ENCODE peak calls at places on chromosomes 1 and 21, in four cellular contexts. One of them, this sample, is unnamed.

GRCh38 chr21:42306366-42307035 is 8.7 kb downstream of the TFF3 start:
- DNase-seq in GM12878: no peak
- DNase-seq in K562: no peak
- DNase-seq in HepG2: no peak
- DNase-seq in this sample: no peak

GRCh38 chr1:31784356-31785019 is 20.3 kb upstream of the ADGRB2 start:
- DNase-seq in K562: no peak
- DNase-seq in HepG2: no peak
- DNase-seq in GM12878: no peak
- DNase-seq in this sample: no peak

GRCh38 chr1:17648457-17649145 is 106.5 kb upstream of the ACTL8 start:
- DNase-seq in K562: no peak
- DNase-seq in GM12878: no peak
- DNase-seq in HepG2: no peak
- DNase-seq in this sample: no peak

GRCh38 chr1:85229574-85230097 is 28.8 kb upstream of the SYDE2 start:
- DNase-seq in GM12878: no peak
- DNase-seq in K562: no peak
- DNase-seq in HepG2: peak
- DNase-seq in this sample: no peak

GRCh38 chr21:25895565-25896205 is 160.9 kb downstream of the GABPA start:
- DNase-seq in K562: peak
- DNase-seq in HepG2: no peak
- DNase-seq in GM12878: no peak
- DNase-seq in this sample: no peak

GRCh38 chr1:154941332-154941995 is 4.9 kb upstream of the PMVK start:
- DNase-seq in HepG2: peak
- DNase-seq in K562: peak
- DNase-seq in GM12878: no peak
- DNase-seq in this sample: no peak

GRCh38 chr1:27299385-27300252 is 22.3 kb upstream of the TMEM222 start:
- DNase-seq in GM12878: no peak
- DNase-seq in HepG2: peak
- DNase-seq in K562: no peak
- DNase-seq in this sample: no peak

GRCh38 chr1:87927391-87928073 is 598.9 kb downstream of the LMO4 start:
- DNase-seq in HepG2: no peak
- DNase-seq in GM12878: no peak
- DNase-seq in K562: no peak
- DNase-seq in this sample: no peak

GRCh38 chr1:229024528-229025119 is 246.3 kb upstream of the RAB4A start:
- DNase-seq in GM12878: no peak
- DNase-seq in K562: peak
- DNase-seq in HepG2: peak
- DNase-seq in this sample: no peak

GRCh38 chr1:193766329-193766728 is 579.9 kb upstream of the B3GALT2 start:
- DNase-seq in GM12878: no peak
- DNase-seq in HepG2: no peak
- DNase-seq in K562: no peak
- DNase-seq in this sample: no peak

GRCh38 chr1:21289700-21290545 is at the start of gene ECE1:
- DNase-seq in GM12878: no peak
- DNase-seq in K562: peak
- DNase-seq in HepG2: no peak
- DNase-seq in this sample: peak

GRCh38 chr1:12173631-12174121 is 6.9 kb downstream of the TNFRSF1B start:
- DNase-seq in K562: peak
- DNase-seq in GM12878: no peak
- DNase-seq in HepG2: no peak
- DNase-seq in this sample: no peak

GRCh38 chr1:64891440-64891815 is 74.9 kb downstream of the JAK1 start:
- DNase-seq in K562: no peak
- DNase-seq in HepG2: no peak
- DNase-seq in GM12878: no peak
- DNase-seq in this sample: no peak
- TF ChIP-seq ATF3 in K562: no peak
- TF ChIP-seq ATF3 in HepG2: no peak
- TF ChIP-seq ATF3 in GM12878: no peak
- TF ChIP-seq ATF3 in this sample: no peak

DNA sequence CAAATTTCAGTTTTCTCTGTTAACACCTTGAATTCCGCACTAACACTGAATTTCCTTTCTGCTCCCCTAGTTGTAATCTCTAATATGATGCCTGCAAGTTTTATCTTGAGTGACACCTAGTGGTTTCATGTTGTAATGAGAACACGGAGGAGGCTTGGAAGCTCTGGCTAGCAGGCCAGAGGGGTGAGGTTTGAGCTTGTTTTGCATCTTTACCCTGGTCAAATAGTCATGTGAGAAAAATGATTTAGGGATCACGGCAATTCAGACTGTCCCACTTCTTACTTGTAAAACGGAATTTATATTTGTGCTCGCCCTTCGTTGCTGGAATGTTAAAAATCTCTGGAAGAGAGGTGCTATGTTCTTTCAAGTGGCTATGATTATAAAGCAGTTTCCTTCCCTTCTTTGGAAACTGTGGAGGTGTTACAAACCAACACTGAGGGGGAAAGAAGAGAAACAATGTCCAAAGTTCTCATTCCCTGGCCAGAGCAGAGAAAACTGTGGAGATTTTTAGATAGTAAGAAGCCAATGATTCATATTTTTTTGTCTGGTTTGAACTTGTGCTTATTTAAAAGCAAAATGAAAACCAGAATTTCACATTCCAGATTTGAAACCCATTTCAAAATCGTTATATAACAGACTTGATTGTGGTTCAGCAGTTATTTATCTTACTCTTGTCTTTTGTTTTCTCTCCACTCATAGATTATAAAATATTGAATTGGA is 5.3 kb upstream of the MROH9 start:
- DNase-seq in K562: peak
- DNase-seq in HepG2: peak
- DNase-seq in GM12878: peak
- DNase-seq in this sample: no peak
- TF ChIP-seq CBX5 in K562: no peak
- TF ChIP-seq CBX5 in HepG2: no peak
- TF ChIP-seq CBX5 in GM12878: no peak
- TF ChIP-seq CBX5 in this sample: no peak

GRCh38 chr1:47190807-47191206 is 971 bp upstream of the PDZK1IP1 start:
- DNase-seq in HepG2: no peak
- DNase-seq in K562: no peak
- DNase-seq in GM12878: no peak
- DNase-seq in this sample: no peak

GRCh38 chr1:47191940-47192457 is 2.2 kb upstream of the PDZK1IP1 start:
- DNase-seq in K562: no peak
- DNase-seq in GM12878: no peak
- DNase-seq in HepG2: no peak
- DNase-seq in this sample: peak

GRCh38 chr1:47188901-47189785 is 693 bp downstream of the PDZK1IP1 start:
- DNase-seq in HepG2: no peak
- DNase-seq in K562: no peak
- DNase-seq in GM12878: no peak
- DNase-seq in this sample: peak

GRCh38 chr1:47187926-47188250 is 1.9 kb downstream of the PDZK1IP1 start:
- DNase-seq in GM12878: no peak
- DNase-seq in K562: no peak
- DNase-seq in HepG2: no peak
- DNase-seq in this sample: no peak

DNA sequence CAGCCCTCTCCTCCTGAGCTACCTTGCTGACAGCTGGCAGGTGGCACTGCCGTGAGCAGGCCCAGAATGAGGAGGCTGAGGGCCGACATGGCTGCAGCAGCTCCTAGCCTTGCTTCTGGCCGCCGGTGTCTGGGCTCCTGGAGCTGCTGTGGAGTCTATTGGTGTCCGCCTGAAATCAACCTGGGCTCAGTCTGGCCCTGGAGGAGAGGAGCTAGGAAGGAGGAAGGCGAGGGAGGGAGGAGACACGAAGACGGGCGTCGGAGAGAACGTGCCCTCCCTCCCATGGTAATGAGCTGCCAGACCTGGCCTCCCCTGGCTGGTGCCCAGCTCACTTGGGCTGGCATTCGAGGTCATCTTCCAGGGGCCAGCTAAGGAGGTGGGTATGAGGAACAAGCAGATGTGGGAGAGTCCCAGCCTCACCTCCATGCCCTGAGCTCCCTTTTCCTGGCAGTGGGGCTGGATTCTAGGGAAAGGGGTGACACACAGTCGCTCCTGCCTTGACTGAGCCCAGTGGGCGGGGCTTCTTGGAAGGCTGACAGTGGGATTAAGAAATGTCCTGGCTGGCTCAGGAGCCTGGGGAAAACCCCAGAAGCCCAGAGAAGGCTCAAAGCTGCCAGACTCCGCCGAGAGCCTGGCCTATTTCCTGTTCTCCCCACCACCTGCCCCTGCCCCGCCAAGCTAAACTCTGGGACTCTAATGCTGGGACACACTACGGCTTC is at the start of gene PDZK1IP1:
- DNase-seq in K562: peak
- DNase-seq in HepG2: no peak
- DNase-seq in GM12878: no peak
- DNase-seq in this sample: no peak
- TF ChIP-seq ATF3 in K562: no peak
- TF ChIP-seq ATF3 in HepG2: no peak
- TF ChIP-seq ATF3 in GM12878: no peak
- TF ChIP-seq ATF3 in this sample: no peak

GRCh38 chr1:156993426-156994147 is 52.0 kb downstream of the ARHGEF11 start:
- DNase-seq in K562: no peak
- DNase-seq in HepG2: no peak
- DNase-seq in GM12878: no peak
- DNase-seq in this sample: no peak
- TF ChIP-seq CBX5 in K562: no peak
- TF ChIP-seq CBX5 in HepG2: no peak
- TF ChIP-seq CBX5 in GM12878: no peak
- TF ChIP-seq CBX5 in this sample: no peak

GRCh38 chr1:40130892-40131291 is 30.3 kb upstream of the RLF start:
- DNase-seq in K562: no peak
- DNase-seq in HepG2: no peak
- DNase-seq in GM12878: no peak
- DNase-seq in this sample: no peak
- TF ChIP-seq ATF3 in K562: no peak
- TF ChIP-seq ATF3 in HepG2: no peak
- TF ChIP-seq ATF3 in GM12878: no peak
- TF ChIP-seq ATF3 in this sample: no peak

GRCh38 chr1:101253976-101254660 is 17.3 kb downstream of the S1PR1 start:
- DNase-seq in K562: no peak
- DNase-seq in GM12878: no peak
- DNase-seq in HepG2: no peak
- DNase-seq in this sample: no peak
- TF ChIP-seq CBX5 in K562: no peak
- TF ChIP-seq CBX5 in GM12878: no peak
- TF ChIP-seq CBX5 in HepG2: no peak
- TF ChIP-seq CBX5 in this sample: no peak

This sample was measured in H1.